ENCODE peak calls at places on chromosomes 13 and 19, in six cellular contexts. E is activated T-helper 1 cell treated with anti-CD3 and anti-CD28 coated beads, Interleukin-2, amount 50 U/mL, for 16 hours; T is lower lobe of right lung; V is memory B cell; I is activated CD4-positive, alpha-beta T cell treated with anti-CD3 and anti-CD28 coated beads, Interleukin-2, amount 50 U/mL, for 1 hour; R is pancreas. O is an unnamed sample.
A peak's percentile ranks its signal among the peaks of the same experiment; 100 is the strongest.

GRCh38 chr13:64276232-64276631 is 2860.6 kb upstream of the PCDH20 start:
- DNase-seq in R (no peak), E (no peak), V (no peak), I (no peak), T (no peak), O (no peak)

GRCh38 chr13:49441846-49442245 is 2.0 kb downstream of the CAB39L start:
- DNase-seq in E (no peak), I (no peak), R (no peak), V (no peak), T (no peak), O (no peak)

GRCh38 chr13:77373541-77373940 is 46.6 kb upstream of the MYCBP2 start:
- DNase-seq in T (no peak), I (no peak), E (no peak), V (no peak), R (no peak), O (no peak)

GRCh38 chr13:51151463-51151862 is 40.4 kb upstream of the C13orf42 start:
- DNase-seq in E (no peak), V (no peak), I (no peak), T (no peak), R (no peak), O (no peak)

GRCh38 chr19:52170304-52170703 is 1.1 kb downstream of the ZNF836 start:
- DNase-seq in E (no peak), R (no peak), V (no peak), T (no peak), I (no peak), O (peak; percentile 7)

GRCh38 chr19:41225238-41226052 is 6.4 kb downstream of the AXL start:
- DNase-seq in T (no peak), R (no peak), E (peak; percentile 27), V (no peak), I (peak; percentile 20), O (peak; percentile 10)

GRCh38 chr19:54369082-54369691 is 4.5 kb upstream of the LAIR1 start:
- DNase-seq in V (no peak), R (no peak), I (no peak), E (no peak), T (no peak), O (no peak)

GRCh38 chr13:107351305-107351704 is 783.4 kb upstream of the ARGLU1 start:
- DNase-seq in T (no peak), I (no peak), V (no peak), E (no peak), R (no peak), O (no peak)

GRCh38 chr13:50998326-50998725 is 88.7 kb downstream of the RNASEH2B start:
- DNase-seq in V (no peak), I (no peak), T (no peak), E (no peak), R (no peak), O (no peak)

GRCh38 chr19:50832666-50833065 is 708 bp downstream of the KLK15 start:
- DNase-seq in R (no peak), V (no peak), I (no peak), E (no peak), T (no peak), O (no peak)

GRCh38 chr13:50170447-50171037 is 155.3 kb downstream of the KCNRG start:
- DNase-seq in E (no peak), I (no peak), T (no peak), V (no peak), R (no peak), O (no peak)

GRCh38 chr19:10550336-10550735 is 6.6 kb downstream of the ATG4D start:
- DNase-seq in T (no peak), V (no peak), E (no peak), R (no peak), I (no peak), O (no peak)

GRCh38 chr13:33676700-33677048 is 141.3 kb upstream of the RFC3 start:
- DNase-seq in V (no peak), T (peak; percentile 50), E (no peak), I (no peak), R (peak; percentile 57), O (no peak)

GRCh38 chr13:99982021-99982740 is 597 bp downstream of the ZIC2 start:
- DNase-seq in E (no peak), T (no peak), V (no peak), I (no peak), R (peak; percentile 71), O (no peak)

GRCh38 chr13:75860935-75861334 is 224.8 kb downstream of the LMO7 start:
- DNase-seq in T (no peak), V (no peak), I (no peak), E (no peak), R (no peak), O (no peak)

O was measured in naive thymus-derived CD4-positive, alpha-beta T cell.